ENCODE peak calls at places on chromosomes 1 and 21, in ten cellular contexts. B, I, Z, P, K, G, R, N, U and M are unnamed samples.

GRCh38 chr1:23792151-23792945 is 1.4 kb downstream of the LYPLA2 start:
- DNase-seq in B (no peak), I (no peak), Z (no peak), P (no peak), K (no peak), G (no peak), R (peak), N (no peak), U (peak), M (no peak)

GRCh38 chr21:35614412-35614901 is 445.9 kb downstream of the SETD4 start:
- DNase-seq in B (no peak), I (no peak), Z (no peak), P (peak), K (peak), G (no peak), R (no peak), N (peak), U (no peak), M (peak)

GRCh38 chr1:54814148-54814498 is 13.0 kb upstream of the TTC22 start:
- DNase-seq in B (no peak), I (peak), Z (no peak), P (no peak), K (no peak), G (no peak), R (no peak), N (no peak), U (peak), M (no peak)

GRCh38 chr1:233569636-233570035 is 44.3 kb upstream of the KCNK1 start:
- DNase-seq in B (no peak), I (no peak), Z (peak), P (no peak), K (peak), G (no peak), R (no peak), N (peak), U (no peak), M (peak)

GRCh38 chr1:57307382-57307781 is 116.5 kb downstream of the DAB1 start:
- DNase-seq in B (peak), I (no peak), Z (no peak), P (no peak), K (no peak), G (no peak), R (no peak), N (peak), U (peak), M (peak)

GRCh38 chr1:228295981-228296380 is 88.1 kb downstream of the OBSCN start:
- DNase-seq in B (no peak), I (no peak), Z (no peak), P (no peak), K (no peak), G (no peak), R (no peak), N (no peak), U (no peak), M (no peak)

GRCh38 chr1:26858891-26859630 is 3.9 kb upstream of the SFN start:
- DNase-seq in B (no peak), I (no peak), Z (no peak), P (no peak), K (no peak), G (no peak), R (no peak), N (peak), U (no peak), M (peak)

GRCh38 chr1:75870951-75871350 is 61.3 kb downstream of the ASB17 start:
- DNase-seq in B (no peak), I (no peak), Z (no peak), P (no peak), K (no peak), G (no peak), R (no peak), N (no peak), U (no peak), M (no peak)

GRCh38 chr1:151146072-151146415 is 387 bp downstream of the SEMA6C start:
- DNase-seq in B (no peak), I (no peak), Z (no peak), P (no peak), K (no peak), G (no peak), R (no peak), N (no peak), U (no peak), M (no peak)

GRCh38 chr1:60387175-60387574 is 313.6 kb upstream of the C1orf87 start:
- DNase-seq in B (no peak), I (no peak), Z (no peak), P (no peak), K (no peak), G (no peak), R (no peak), N (no peak), U (no peak), M (no peak)

GRCh38 chr1:24594328-24594598 is 38.4 kb downstream of the NCMAP start:
- DNase-seq in B (no peak), I (no peak), Z (no peak), P (no peak), K (no peak), G (no peak), R (no peak), N (peak), U (no peak), M (peak)

GRCh38 chr1:15919316-15919715 is 56.6 kb downstream of the ZBTB17 start:
- DNase-seq in B (no peak), I (no peak), Z (peak), P (peak), K (peak), G (no peak), R (no peak), N (peak), U (no peak), M (peak)

GRCh38 chr1:27053977-27054376 is 41.3 kb upstream of the TENT5B start:
- DNase-seq in B (peak), I (no peak), Z (no peak), P (no peak), K (no peak), G (no peak), R (no peak), N (no peak), U (no peak), M (no peak)

GRCh38 chr1:39395357-39395831 is 96.0 kb upstream of the BMP8A start:
- DNase-seq in B (no peak), I (no peak), Z (peak), P (peak), K (peak), G (no peak), R (no peak), N (peak), U (no peak), M (peak)

GRCh38 chr1:46288485-46289133 is 14.8 kb downstream of the LRRC41 start:
- DNase-seq in B (no peak), I (no peak), Z (no peak), P (peak), K (peak), G (no peak), R (no peak), N (peak), U (no peak), M (peak)

DNA sequence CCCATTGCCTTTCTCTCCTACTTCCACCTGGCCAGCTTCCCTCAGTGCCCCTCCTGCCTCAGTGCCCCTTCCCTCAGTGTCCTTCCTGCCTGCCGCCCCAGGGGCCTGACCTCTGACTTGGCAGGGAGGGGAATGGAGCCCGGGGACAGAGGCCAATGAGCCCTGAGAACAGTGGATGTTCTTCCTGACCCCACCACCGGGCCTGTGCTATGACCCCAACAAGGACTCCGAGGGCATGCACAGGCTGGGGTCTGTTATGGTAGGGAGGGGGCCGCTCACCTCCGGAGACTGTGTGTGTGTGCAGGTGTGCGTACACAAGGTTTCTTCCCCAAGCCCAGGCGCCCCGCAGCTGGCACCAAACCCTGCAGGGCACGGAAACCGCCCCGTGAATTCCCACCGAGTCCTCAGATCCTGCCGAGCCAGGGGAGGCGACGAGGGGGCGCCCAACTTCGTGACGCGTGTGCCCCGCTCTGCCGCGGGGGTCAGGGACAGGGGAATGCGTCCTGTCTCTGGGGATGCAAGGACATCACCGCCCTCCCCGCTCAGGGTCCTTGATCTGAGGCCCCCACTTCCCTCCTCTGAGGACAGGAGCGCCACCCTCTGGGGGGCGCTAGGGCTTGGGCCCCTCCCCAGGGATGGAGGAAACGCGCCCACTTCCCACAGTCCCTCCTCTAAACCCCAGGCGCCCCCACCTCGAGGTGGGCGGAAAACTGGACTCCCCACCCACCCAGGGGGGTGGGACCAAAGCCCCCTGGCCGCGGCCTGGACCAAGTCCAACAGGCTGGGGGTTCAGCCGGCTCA is 725 bp downstream of the RAP1GAP start:
- DNase-seq in B (peak), I (peak), Z (no peak), P (no peak), K (no peak), G (no peak), R (no peak), N (no peak), U (no peak), M (no peak)
- TF ChIP-seq CTCF in B (peak), I (no peak), Z (no peak), P (peak), K (no peak), G (no peak), R (no peak), N (no peak), U (no peak), M (no peak)

DNA sequence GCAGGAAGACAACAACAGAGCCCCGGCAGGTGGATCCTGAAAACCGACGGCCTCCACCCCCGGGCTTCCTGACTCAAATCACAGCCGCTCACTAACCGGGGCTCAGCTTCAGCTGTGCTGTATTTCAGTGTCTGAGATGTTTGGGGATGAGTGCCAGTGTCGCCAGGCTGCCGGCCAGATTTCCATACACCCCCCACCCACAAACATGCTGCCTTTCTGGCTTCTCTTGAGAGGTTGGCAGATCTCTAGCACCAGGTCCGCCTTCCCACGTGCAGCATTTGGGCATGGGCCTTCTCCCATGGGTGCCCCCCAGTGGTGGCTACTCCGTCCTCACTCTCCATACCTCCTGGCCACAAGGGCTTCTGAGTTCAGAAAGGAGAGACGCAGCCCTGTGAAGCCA is 34.8 kb downstream of the KCNAB2 start:
- DNase-seq in B (no peak), I (no peak), Z (no peak), P (no peak), K (no peak), G (no peak), R (no peak), N (no peak), U (no peak), M (peak)
- TF ChIP-seq CTCF in B (peak), I (no peak), Z (peak), P (peak), K (peak), G (no peak), R (no peak), N (no peak), U (no peak), M (peak)

GRCh38 chr1:160779662-160780397 is 16.1 kb upstream of the LY9 start:
- DNase-seq in B (peak), I (no peak), Z (no peak), P (no peak), K (peak), G (no peak), R (no peak), N (peak), U (no peak), M (no peak)

GRCh38 chr1:160781914-160782689 is 13.9 kb upstream of the LY9 start:
- DNase-seq in B (no peak), I (no peak), Z (no peak), P (no peak), K (no peak), G (no peak), R (no peak), N (no peak), U (no peak), M (no peak)

GRCh38 chr1:160781129-160781808 is 14.7 kb upstream of the LY9 start:
- DNase-seq in B (no peak), I (no peak), Z (no peak), P (no peak), K (no peak), G (no peak), R (no peak), N (no peak), U (peak), M (peak)

GRCh38 chr1:160778976-160779375 is 17.0 kb upstream of the LY9 start:
- DNase-seq in B (no peak), I (no peak), Z (no peak), P (no peak), K (no peak), G (no peak), R (no peak), N (no peak), U (no peak), M (no peak)

GRCh38 chr1:160780398-160780755 is 15.6 kb upstream of the LY9 start:
- DNase-seq in B (no peak), I (no peak), Z (no peak), P (no peak), K (no peak), G (no peak), R (no peak), N (no peak), U (no peak), M (no peak)
- TF ChIP-seq CTCF in B (no peak), I (no peak), Z (no peak), P (no peak), K (no peak), G (no peak), R (no peak), N (no peak), U (no peak), M (no peak)

DNA sequence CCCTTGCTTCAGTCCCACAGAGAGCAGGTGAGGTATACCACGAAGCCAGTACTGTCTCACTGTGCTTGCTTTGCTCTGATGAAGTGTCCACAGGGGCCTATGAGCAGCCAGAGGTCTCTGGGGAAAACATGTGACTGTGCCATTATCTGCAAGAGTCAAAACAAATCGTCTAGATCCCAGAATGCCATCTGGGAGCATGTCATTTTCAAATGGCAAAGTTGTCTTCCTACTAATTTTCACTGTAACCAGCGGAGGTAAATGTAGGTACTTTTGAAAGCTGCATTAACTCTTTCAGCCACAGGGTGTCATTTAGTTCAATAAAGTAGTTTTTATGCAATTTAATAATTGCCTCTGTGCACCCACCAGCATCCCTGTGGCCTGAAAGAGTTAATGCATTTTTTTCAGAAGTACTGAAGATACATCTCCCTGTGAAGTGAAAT is 173.6 kb upstream of the SGIP1 start:
- DNase-seq in B (no peak), I (no peak), Z (no peak), P (no peak), K (no peak), G (no peak), R (no peak), N (no peak), U (no peak), M (no peak)
- TF ChIP-seq CTCF in B (peak), I (peak), Z (no peak), P (peak), K (no peak), G (no peak), R (no peak), N (no peak), U (peak), M (no peak)

GRCh38 chr1:117620440-117620839 is 14.6 kb downstream of the TENT5C start:
- DNase-seq in B (no peak), I (no peak), Z (no peak), P (no peak), K (no peak), G (no peak), R (no peak), N (no peak), U (no peak), M (no peak)

GRCh38 chr1:117621316-117621715 is 15.5 kb downstream of the TENT5C start:
- DNase-seq in B (no peak), I (no peak), Z (no peak), P (no peak), K (no peak), G (no peak), R (no peak), N (no peak), U (no peak), M (no peak)

GRCh38 chr1:117623698-117624097 is 17.9 kb downstream of the TENT5C start:
- DNase-seq in B (no peak), I (no peak), Z (no peak), P (no peak), K (no peak), G (no peak), R (no peak), N (no peak), U (no peak), M (no peak)

GRCh38 chr1:117623141-117623540 is 17.3 kb downstream of the TENT5C start:
- DNase-seq in B (no peak), I (no peak), Z (no peak), P (no peak), K (no peak), G (no peak), R (no peak), N (no peak), U (no peak), M (no peak)

DNA sequence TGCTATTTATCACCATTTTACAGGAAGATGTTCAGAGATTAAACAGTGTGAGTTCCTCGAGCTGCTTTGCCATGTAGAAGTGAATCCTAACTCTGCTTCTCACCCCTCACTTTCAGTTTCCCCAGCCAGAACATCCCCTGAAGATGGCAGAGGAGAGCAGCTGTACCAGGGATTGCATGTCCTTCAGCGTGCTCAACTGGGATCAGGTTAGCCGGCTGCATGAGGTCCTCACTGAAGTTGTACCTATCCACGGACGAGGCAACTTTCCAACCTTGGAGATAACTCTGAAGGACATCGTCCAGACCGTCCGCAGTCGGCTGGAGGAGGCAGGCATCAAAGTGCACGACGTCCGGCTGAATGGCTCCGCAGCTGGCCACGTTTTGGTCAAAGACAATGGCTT is 16.9 kb downstream of the TENT5C start:
- DNase-seq in B (no peak), I (no peak), Z (no peak), P (no peak), K (no peak), G (no peak), R (no peak), N (no peak), U (no peak), M (no peak)
- TF ChIP-seq CTCF in B (peak), I (no peak), Z (no peak), P (peak), K (no peak), G (no peak), R (peak), N (no peak), U (no peak), M (no peak)

DNA sequence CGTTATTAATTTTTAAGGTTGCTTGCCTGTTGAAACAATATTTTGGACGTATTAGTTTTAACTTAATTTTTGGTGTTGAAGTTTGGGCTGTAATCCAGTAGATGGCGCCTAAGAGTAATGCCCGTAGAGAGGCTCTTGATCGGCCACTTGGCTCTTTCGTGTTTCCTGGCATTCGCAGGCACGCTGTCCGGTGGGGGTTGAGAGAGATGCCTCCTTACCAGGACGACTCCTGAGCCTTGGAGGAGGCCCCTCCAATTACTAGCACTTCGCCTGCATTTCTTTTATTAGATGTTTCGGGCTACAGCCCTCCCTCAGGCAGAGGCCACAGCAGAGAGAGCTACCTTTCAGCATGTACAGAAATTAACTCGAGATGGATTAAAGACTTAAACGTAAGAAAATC is 12.0 kb downstream of the OR2M4 start:
- DNase-seq in B (peak), I (no peak), Z (peak), P (peak), K (peak), G (no peak), R (peak), N (peak), U (no peak), M (peak)
- TF ChIP-seq CTCF in B (peak), I (no peak), Z (peak), P (peak), K (peak), G (peak), R (no peak), N (peak), U (no peak), M (peak)

GRCh38 chr1:111332190-111332589 is 41.5 kb downstream of the CHIA start:
- DNase-seq in B (no peak), I (no peak), Z (no peak), P (no peak), K (no peak), G (no peak), R (no peak), N (no peak), U (no peak), M (no peak)

GRCh38 chr1:111334169-111334568 is 43.5 kb downstream of the CHIA start:
- DNase-seq in B (peak), I (no peak), Z (peak), P (peak), K (peak), G (no peak), R (no peak), N (peak), U (no peak), M (peak)
- TF ChIP-seq CTCF in B (peak), I (peak), Z (peak), P (peak), K (peak), G (peak), R (peak), N (peak), U (no peak), M (peak)